ENCODE peak calls at places on chromosome 15, in nine cellular contexts. One of them, this sample, is unnamed.

GRCh38 chr15:40593588-40594428 is at the start of gene KNL1:
- DNase-seq in thoracic aorta: peak; percentile 71
- DNase-seq in AG10803: peak; percentile 91
- DNase-seq in A549: peak; percentile 64
- DNase-seq in kidney epithelial cell: peak; percentile 75
- DNase-seq in heart left ventricle: peak; percentile 91
- DNase-seq in fibroblast of pulmonary artery: peak; percentile 98
- DNase-seq in adrenal gland: peak; percentile 89
- DNase-seq in GM23338: peak; percentile 92
- DNase-seq in this sample: peak; percentile 72

GRCh38 chr15:81023483-81024264 is 23.0 kb downstream of the TLNRD1 start:
- DNase-seq in thoracic aorta: no peak
- DNase-seq in AG10803: peak; percentile 78
- DNase-seq in A549: no peak
- DNase-seq in kidney epithelial cell: no peak
- DNase-seq in heart left ventricle: peak; percentile 71
- DNase-seq in fibroblast of pulmonary artery: peak; percentile 80
- DNase-seq in adrenal gland: peak; percentile 92
- DNase-seq in GM23338: no peak
- DNase-seq in this sample: no peak

GRCh38 chr15:88324241-88325065 is 67.9 kb upstream of the NTRK3 start:
- DNase-seq in thoracic aorta: no peak
- DNase-seq in AG10803: peak; percentile 32
- DNase-seq in A549: no peak
- DNase-seq in kidney epithelial cell: no peak
- DNase-seq in heart left ventricle: no peak
- DNase-seq in fibroblast of pulmonary artery: no peak
- DNase-seq in adrenal gland: no peak
- DNase-seq in GM23338: no peak
- DNase-seq in this sample: no peak

GRCh38 chr15:65338366-65338765 is 33.9 kb downstream of the RNU5B-1 start:
- DNase-seq in thoracic aorta: no peak
- DNase-seq in AG10803: no peak
- DNase-seq in A549: no peak
- DNase-seq in kidney epithelial cell: no peak
- DNase-seq in heart left ventricle: no peak
- DNase-seq in fibroblast of pulmonary artery: no peak
- DNase-seq in adrenal gland: no peak
- DNase-seq in GM23338: no peak
- DNase-seq in this sample: no peak

GRCh38 chr15:52680041-52680391 is 828 bp upstream of the ATOSA start:
- DNase-seq in thoracic aorta: no peak
- DNase-seq in AG10803: peak; percentile 38
- DNase-seq in A549: no peak
- DNase-seq in kidney epithelial cell: no peak
- DNase-seq in heart left ventricle: no peak
- DNase-seq in fibroblast of pulmonary artery: peak; percentile 24
- DNase-seq in adrenal gland: no peak
- DNase-seq in GM23338: no peak
- DNase-seq in this sample: no peak

GRCh38 chr15:92074646-92075045 is 221.1 kb downstream of the SLCO3A1 start:
- DNase-seq in thoracic aorta: peak; percentile 19
- DNase-seq in AG10803: peak; percentile 45
- DNase-seq in A549: no peak
- DNase-seq in kidney epithelial cell: no peak
- DNase-seq in heart left ventricle: peak; percentile 66
- DNase-seq in fibroblast of pulmonary artery: peak; percentile 65
- DNase-seq in adrenal gland: peak; percentile 24
- DNase-seq in GM23338: no peak
- DNase-seq in this sample: no peak

GRCh38 chr15:22855791-22856190 is 17.3 kb downstream of the NIPA2 start:
- DNase-seq in thoracic aorta: no peak
- DNase-seq in AG10803: no peak
- DNase-seq in A549: no peak
- DNase-seq in kidney epithelial cell: no peak
- DNase-seq in heart left ventricle: no peak
- DNase-seq in fibroblast of pulmonary artery: peak; percentile 29
- DNase-seq in adrenal gland: no peak
- DNase-seq in GM23338: no peak
- DNase-seq in this sample: no peak

GRCh38 chr15:90760661-90761232 is 43.6 kb downstream of the BLM start:
- DNase-seq in thoracic aorta: no peak
- DNase-seq in AG10803: no peak
- DNase-seq in A549: no peak
- DNase-seq in kidney epithelial cell: no peak
- DNase-seq in heart left ventricle: no peak
- DNase-seq in fibroblast of pulmonary artery: no peak
- DNase-seq in adrenal gland: no peak
- DNase-seq in GM23338: no peak
- DNase-seq in this sample: no peak

GRCh38 chr15:38996111-38996541 is 431.5 kb upstream of the RASGRP1 start:
- DNase-seq in thoracic aorta: no peak
- DNase-seq in AG10803: peak; percentile 100
- DNase-seq in A549: no peak
- DNase-seq in kidney epithelial cell: peak; percentile 57
- DNase-seq in heart left ventricle: no peak
- DNase-seq in fibroblast of pulmonary artery: peak; percentile 95
- DNase-seq in adrenal gland: no peak
- DNase-seq in GM23338: no peak
- DNase-seq in this sample: peak; percentile 81

GRCh38 chr15:21261396-21261964 is 178.8 kb downstream of the POTEB3 start:
- DNase-seq in thoracic aorta: no peak
- DNase-seq in AG10803: no peak
- DNase-seq in A549: no peak
- DNase-seq in kidney epithelial cell: no peak
- DNase-seq in heart left ventricle: no peak
- DNase-seq in fibroblast of pulmonary artery: no peak
- DNase-seq in adrenal gland: no peak
- DNase-seq in GM23338: no peak
- DNase-seq in this sample: no peak

GRCh38 chr15:82804575-82804949 is 1.3 kb downstream of the FSD2 start:
- DNase-seq in thoracic aorta: no peak
- DNase-seq in AG10803: peak; percentile 34
- DNase-seq in A549: no peak
- DNase-seq in kidney epithelial cell: no peak
- DNase-seq in heart left ventricle: peak; percentile 15
- DNase-seq in fibroblast of pulmonary artery: peak; percentile 18
- DNase-seq in adrenal gland: no peak
- DNase-seq in GM23338: no peak
- DNase-seq in this sample: no peak

GRCh38 chr15:37100109-37100873 is at the start of gene MEIS2:
- DNase-seq in thoracic aorta: peak; percentile 81
- DNase-seq in AG10803: peak; percentile 98
- DNase-seq in A549: peak; percentile 79
- DNase-seq in kidney epithelial cell: no peak
- DNase-seq in heart left ventricle: peak; percentile 91
- DNase-seq in fibroblast of pulmonary artery: peak; percentile 97
- DNase-seq in adrenal gland: peak; percentile 95
- DNase-seq in GM23338: peak; percentile 94
- DNase-seq in this sample: peak; percentile 84

GRCh38 chr15:60745469-60745971 is 266.6 kb upstream of the ICE2 start:
- DNase-seq in thoracic aorta: no peak
- DNase-seq in AG10803: peak; percentile 56
- DNase-seq in A549: no peak
- DNase-seq in kidney epithelial cell: no peak
- DNase-seq in heart left ventricle: peak; percentile 43
- DNase-seq in fibroblast of pulmonary artery: peak; percentile 62
- DNase-seq in adrenal gland: no peak
- DNase-seq in GM23338: no peak
- DNase-seq in this sample: no peak

GRCh38 chr15:52262364-52262763 is 33.2 kb downstream of the MYO5C start:
- DNase-seq in thoracic aorta: no peak
- DNase-seq in AG10803: no peak
- DNase-seq in A549: no peak
- DNase-seq in kidney epithelial cell: no peak
- DNase-seq in heart left ventricle: no peak
- DNase-seq in fibroblast of pulmonary artery: no peak
- DNase-seq in adrenal gland: no peak
- DNase-seq in GM23338: no peak
- DNase-seq in this sample: no peak

GRCh38 chr15:46646476-46646875 is 1011.6 kb downstream of the SQOR start:
- DNase-seq in thoracic aorta: no peak
- DNase-seq in AG10803: no peak
- DNase-seq in A549: no peak
- DNase-seq in kidney epithelial cell: no peak
- DNase-seq in heart left ventricle: no peak
- DNase-seq in fibroblast of pulmonary artery: no peak
- DNase-seq in adrenal gland: no peak
- DNase-seq in GM23338: no peak
- DNase-seq in this sample: no peak

GRCh38 chr15:39628131-39628482 is 47.2 kb downstream of the THBS1 start:
- DNase-seq in thoracic aorta: no peak
- DNase-seq in AG10803: no peak
- DNase-seq in A549: no peak
- DNase-seq in kidney epithelial cell: no peak
- DNase-seq in heart left ventricle: peak; percentile 38
- DNase-seq in fibroblast of pulmonary artery: no peak
- DNase-seq in adrenal gland: no peak
- DNase-seq in GM23338: peak; percentile 43
- DNase-seq in this sample: no peak

GRCh38 chr15:67943961-67944674 is 104.3 kb upstream of the RNU6-1 start:
- DNase-seq in thoracic aorta: peak; percentile 10
- DNase-seq in AG10803: no peak
- DNase-seq in A549: no peak
- DNase-seq in kidney epithelial cell: no peak
- DNase-seq in heart left ventricle: peak; percentile 41
- DNase-seq in fibroblast of pulmonary artery: peak; percentile 45
- DNase-seq in adrenal gland: no peak
- DNase-seq in GM23338: no peak
- DNase-seq in this sample: no peak

GRCh38 chr15:80249973-80250372 is 2.0 kb downstream of the CTXND1 start:
- DNase-seq in thoracic aorta: no peak
- DNase-seq in AG10803: no peak
- DNase-seq in A549: no peak
- DNase-seq in kidney epithelial cell: no peak
- DNase-seq in heart left ventricle: no peak
- DNase-seq in fibroblast of pulmonary artery: no peak
- DNase-seq in adrenal gland: no peak
- DNase-seq in GM23338: no peak
- DNase-seq in this sample: no peak

GRCh38 chr15:97904196-97904572 is 56.3 kb upstream of the ARRDC4 start:
- DNase-seq in thoracic aorta: no peak
- DNase-seq in AG10803: peak; percentile 75
- DNase-seq in A549: peak; percentile 61
- DNase-seq in kidney epithelial cell: peak; percentile 10
- DNase-seq in heart left ventricle: peak; percentile 60
- DNase-seq in fibroblast of pulmonary artery: peak; percentile 57
- DNase-seq in adrenal gland: peak; percentile 81
- DNase-seq in GM23338: peak; percentile 90
- DNase-seq in this sample: peak; percentile 24

GRCh38 chr15:29942144-29942543 is 119.9 kb upstream of the TJP1 start:
- DNase-seq in thoracic aorta: no peak
- DNase-seq in AG10803: no peak
- DNase-seq in A549: no peak
- DNase-seq in kidney epithelial cell: no peak
- DNase-seq in heart left ventricle: no peak
- DNase-seq in fibroblast of pulmonary artery: no peak
- DNase-seq in adrenal gland: no peak
- DNase-seq in GM23338: peak; percentile 61
- DNase-seq in this sample: no peak

GRCh38 chr15:74957301-74958035 is 896 bp upstream of the RPP25 start:
- DNase-seq in thoracic aorta: no peak
- DNase-seq in AG10803: peak; percentile 16
- DNase-seq in A549: peak; percentile 43
- DNase-seq in kidney epithelial cell: no peak
- DNase-seq in heart left ventricle: peak; percentile 30
- DNase-seq in fibroblast of pulmonary artery: no peak
- DNase-seq in adrenal gland: no peak
- DNase-seq in GM23338: peak; percentile 60
- DNase-seq in this sample: no peak
- H3K4me3 ChIP-seq in thoracic aorta: peak overlapping the region; percentile 74
- H3K4me3 ChIP-seq in AG10803: peak overlapping the region; percentile 69
- H3K4me3 ChIP-seq in A549: peak overlapping the region; percentile 53
- H3K4me3 ChIP-seq in kidney epithelial cell: peak overlapping the region; percentile 45
- H3K4me3 ChIP-seq in heart left ventricle: peak overlapping the region; percentile 23
- H3K4me3 ChIP-seq in fibroblast of pulmonary artery: peak overlapping the region; percentile 89
- H3K4me3 ChIP-seq in adrenal gland: no peak overlapping the region
- H3K4me3 ChIP-seq in GM23338: peak overlapping the region; percentile 80
- H3K4me3 ChIP-seq in this sample: peak overlapping the region; percentile 55

DNA sequence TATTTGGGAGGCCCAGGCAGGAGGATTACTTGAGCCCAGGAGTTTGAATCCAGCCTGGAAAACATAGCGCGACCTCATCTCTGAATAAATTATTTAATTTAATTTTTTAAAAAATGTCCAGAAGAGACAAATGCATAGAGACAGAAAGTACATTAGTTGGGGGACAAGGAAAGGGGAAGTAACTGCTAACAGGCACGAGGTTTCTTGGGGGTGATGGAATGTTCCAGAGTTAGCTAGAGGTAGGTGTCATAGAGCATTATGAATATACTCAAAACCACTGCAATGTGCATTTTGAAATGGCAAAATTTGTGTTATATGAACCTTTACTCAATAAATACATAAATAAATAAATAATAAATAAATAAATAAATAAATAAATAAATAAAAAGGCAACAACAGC is 31.7 kb upstream of the CYP11A1 start:
- DNase-seq in thoracic aorta: no peak
- DNase-seq in AG10803: no peak
- DNase-seq in A549: no peak
- DNase-seq in kidney epithelial cell: no peak
- DNase-seq in heart left ventricle: no peak
- DNase-seq in fibroblast of pulmonary artery: no peak
- DNase-seq in adrenal gland: no peak
- DNase-seq in GM23338: no peak
- DNase-seq in this sample: no peak
- TF ChIP-seq CTCF in thoracic aorta: no peak
- TF ChIP-seq CTCF in AG10803: no peak
- TF ChIP-seq CTCF in A549: no peak
- TF ChIP-seq CTCF in kidney epithelial cell: no peak
- TF ChIP-seq CTCF in heart left ventricle: no peak
- TF ChIP-seq CTCF in fibroblast of pulmonary artery: no peak
- TF ChIP-seq CTCF in adrenal gland: no peak
- TF ChIP-seq CTCF in GM23338: no peak
- TF ChIP-seq CTCF in this sample: no peak

GRCh38 chr15:55056500-55056899 is 140.2 kb downstream of the RSL24D1 start:
- DNase-seq in thoracic aorta: no peak
- DNase-seq in AG10803: no peak
- DNase-seq in A549: no peak
- DNase-seq in kidney epithelial cell: no peak
- DNase-seq in heart left ventricle: no peak
- DNase-seq in fibroblast of pulmonary artery: no peak
- DNase-seq in adrenal gland: no peak
- DNase-seq in GM23338: no peak
- DNase-seq in this sample: no peak
- H3K4me3 ChIP-seq in thoracic aorta: no peak overlapping the region
- H3K4me3 ChIP-seq in AG10803: no peak overlapping the region
- H3K4me3 ChIP-seq in A549: no peak overlapping the region
- H3K4me3 ChIP-seq in kidney epithelial cell: no peak overlapping the region
- H3K4me3 ChIP-seq in heart left ventricle: no peak overlapping the region
- H3K4me3 ChIP-seq in fibroblast of pulmonary artery: no peak overlapping the region
- H3K4me3 ChIP-seq in adrenal gland: no peak overlapping the region
- H3K4me3 ChIP-seq in GM23338: no peak overlapping the region
- H3K4me3 ChIP-seq in this sample: no peak overlapping the region

DNA sequence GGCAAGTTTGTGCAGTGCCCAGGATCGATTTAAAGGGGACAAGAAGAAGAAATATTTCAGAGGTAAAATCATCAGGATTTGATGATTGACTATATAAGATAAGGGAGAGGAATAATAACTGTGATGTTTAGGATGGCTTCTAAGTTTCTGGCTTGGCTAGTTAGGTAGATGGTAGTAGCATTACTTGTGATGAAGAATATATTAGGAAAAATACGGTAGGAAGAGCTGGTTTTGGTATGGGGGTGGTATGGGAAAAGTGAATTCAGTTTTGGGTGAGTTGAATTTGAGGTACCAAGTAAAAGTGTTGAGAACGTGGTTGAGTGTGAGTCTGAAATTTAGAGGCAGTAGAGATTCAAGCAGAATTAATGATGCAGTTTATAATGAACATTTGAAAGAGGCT is 11.0 kb downstream of the CTDSPL2 start:
- DNase-seq in thoracic aorta: no peak
- DNase-seq in AG10803: no peak
- DNase-seq in A549: no peak
- DNase-seq in kidney epithelial cell: no peak
- DNase-seq in heart left ventricle: no peak
- DNase-seq in fibroblast of pulmonary artery: no peak
- DNase-seq in adrenal gland: no peak
- DNase-seq in GM23338: no peak
- DNase-seq in this sample: no peak
- TF ChIP-seq CTCF in thoracic aorta: no peak
- TF ChIP-seq CTCF in AG10803: no peak
- TF ChIP-seq CTCF in A549: no peak
- TF ChIP-seq CTCF in kidney epithelial cell: no peak
- TF ChIP-seq CTCF in heart left ventricle: no peak
- TF ChIP-seq CTCF in fibroblast of pulmonary artery: no peak
- TF ChIP-seq CTCF in adrenal gland: no peak
- TF ChIP-seq CTCF in GM23338: no peak
- TF ChIP-seq CTCF in this sample: no peak

This sample was measured in retinal pigment epithelial cell.